ENCODE peak calls at places on chromosomes 2 and 18, in eight cellular contexts. One of them, this sample, is unnamed.

GRCh38 chr18:24071029-24071428 is 56.5 kb downstream of the TTC39C start:
- DNase-seq in A549: no peak
- DNase-seq in stimulated activated CD8-positive, alpha-beta memory T cell treated with anti-CD3 and anti-CD28 coated beads, Interleukin-12 subunit alpha, Interleukin-12 subunit beta, amount 100 ng/mL, for 4 hours: no peak
- DNase-seq in cardiac muscle cell: no peak
- DNase-seq in activated T-cell treated with anti-CD3 and anti-CD28 coated beads for 24 hours: no peak
- DNase-seq in SHP77: peak
- DNase-seq in adipocyte: no peak
- DNase-seq in NCI-H1048: no peak
- DNase-seq in this sample: no peak

GRCh38 chr2:14903709-14904374 is 271.3 kb downstream of the LRATD1 start:
- DNase-seq in A549: peak
- DNase-seq in activated T-cell treated with anti-CD3 and anti-CD28 coated beads for 24 hours: peak
- DNase-seq in NCI-H1048: peak
- DNase-seq in cardiac muscle cell: no peak
- DNase-seq in stimulated activated CD8-positive, alpha-beta memory T cell treated with anti-CD3 and anti-CD28 coated beads, Interleukin-12 subunit alpha, Interleukin-12 subunit beta, amount 100 ng/mL, for 4 hours: no peak
- DNase-seq in adipocyte: no peak
- DNase-seq in SHP77: peak
- DNase-seq in this sample: peak

GRCh38 chr18:78865056-78865598 is 114.5 kb upstream of the SALL3 start:
- DNase-seq in cardiac muscle cell: no peak
- DNase-seq in A549: no peak
- DNase-seq in SHP77: no peak
- DNase-seq in NCI-H1048: no peak
- DNase-seq in adipocyte: no peak
- DNase-seq in activated T-cell treated with anti-CD3 and anti-CD28 coated beads for 24 hours: no peak
- DNase-seq in stimulated activated CD8-positive, alpha-beta memory T cell treated with anti-CD3 and anti-CD28 coated beads, Interleukin-12 subunit alpha, Interleukin-12 subunit beta, amount 100 ng/mL, for 4 hours: no peak
- DNase-seq in this sample: no peak

GRCh38 chr2:156322103-156322671 is 10.3 kb downstream of the NR4A2 start:
- DNase-seq in cardiac muscle cell: no peak
- DNase-seq in SHP77: no peak
- DNase-seq in activated T-cell treated with anti-CD3 and anti-CD28 coated beads for 24 hours: no peak
- DNase-seq in A549: no peak
- DNase-seq in NCI-H1048: no peak
- DNase-seq in adipocyte: no peak
- DNase-seq in stimulated activated CD8-positive, alpha-beta memory T cell treated with anti-CD3 and anti-CD28 coated beads, Interleukin-12 subunit alpha, Interleukin-12 subunit beta, amount 100 ng/mL, for 4 hours: no peak
- DNase-seq in this sample: no peak

GRCh38 chr18:68244786-68245185 is 470.1 kb downstream of the TMX3 start:
- DNase-seq in A549: no peak
- DNase-seq in NCI-H1048: no peak
- DNase-seq in SHP77: no peak
- DNase-seq in stimulated activated CD8-positive, alpha-beta memory T cell treated with anti-CD3 and anti-CD28 coated beads, Interleukin-12 subunit alpha, Interleukin-12 subunit beta, amount 100 ng/mL, for 4 hours: no peak
- DNase-seq in cardiac muscle cell: peak
- DNase-seq in activated T-cell treated with anti-CD3 and anti-CD28 coated beads for 24 hours: no peak
- DNase-seq in adipocyte: peak
- DNase-seq in this sample: peak

GRCh38 chr2:71888741-71889445 is 258.8 kb downstream of the CYP26B1 start:
- DNase-seq in A549: no peak
- DNase-seq in activated T-cell treated with anti-CD3 and anti-CD28 coated beads for 24 hours: no peak
- DNase-seq in stimulated activated CD8-positive, alpha-beta memory T cell treated with anti-CD3 and anti-CD28 coated beads, Interleukin-12 subunit alpha, Interleukin-12 subunit beta, amount 100 ng/mL, for 4 hours: no peak
- DNase-seq in NCI-H1048: no peak
- DNase-seq in SHP77: no peak
- DNase-seq in cardiac muscle cell: no peak
- DNase-seq in adipocyte: no peak
- DNase-seq in this sample: peak

GRCh38 chr2:176565641-176566323 is 296.5 kb downstream of the MTX2 start:
- DNase-seq in SHP77: peak
- DNase-seq in adipocyte: no peak
- DNase-seq in activated T-cell treated with anti-CD3 and anti-CD28 coated beads for 24 hours: no peak
- DNase-seq in cardiac muscle cell: no peak
- DNase-seq in NCI-H1048: no peak
- DNase-seq in stimulated activated CD8-positive, alpha-beta memory T cell treated with anti-CD3 and anti-CD28 coated beads, Interleukin-12 subunit alpha, Interleukin-12 subunit beta, amount 100 ng/mL, for 4 hours: no peak
- DNase-seq in A549: no peak
- DNase-seq in this sample: peak

GRCh38 chr18:79309572-79310278 is 86.0 kb upstream of the NFATC1 start:
- DNase-seq in A549: no peak
- DNase-seq in activated T-cell treated with anti-CD3 and anti-CD28 coated beads for 24 hours: no peak
- DNase-seq in adipocyte: no peak
- DNase-seq in cardiac muscle cell: no peak
- DNase-seq in NCI-H1048: no peak
- DNase-seq in stimulated activated CD8-positive, alpha-beta memory T cell treated with anti-CD3 and anti-CD28 coated beads, Interleukin-12 subunit alpha, Interleukin-12 subunit beta, amount 100 ng/mL, for 4 hours: no peak
- DNase-seq in SHP77: no peak
- DNase-seq in this sample: no peak

GRCh38 chr18:46622999-46623398 is 34.0 kb downstream of the LOXHD1 start:
- DNase-seq in A549: peak
- DNase-seq in NCI-H1048: no peak
- DNase-seq in cardiac muscle cell: peak
- DNase-seq in SHP77: no peak
- DNase-seq in adipocyte: peak
- DNase-seq in stimulated activated CD8-positive, alpha-beta memory T cell treated with anti-CD3 and anti-CD28 coated beads, Interleukin-12 subunit alpha, Interleukin-12 subunit beta, amount 100 ng/mL, for 4 hours: no peak
- DNase-seq in activated T-cell treated with anti-CD3 and anti-CD28 coated beads for 24 hours: no peak
- DNase-seq in this sample: peak

GRCh38 chr2:99700482-99701398 is 210.9 kb upstream of the REV1 start:
- DNase-seq in A549: no peak
- DNase-seq in cardiac muscle cell: no peak
- DNase-seq in NCI-H1048: no peak
- DNase-seq in adipocyte: no peak
- DNase-seq in stimulated activated CD8-positive, alpha-beta memory T cell treated with anti-CD3 and anti-CD28 coated beads, Interleukin-12 subunit alpha, Interleukin-12 subunit beta, amount 100 ng/mL, for 4 hours: no peak
- DNase-seq in activated T-cell treated with anti-CD3 and anti-CD28 coated beads for 24 hours: no peak
- DNase-seq in SHP77: no peak
- DNase-seq in this sample: no peak

GRCh38 chr18:48195782-48196181 is 213.4 kb downstream of the ZBTB7C start:
- DNase-seq in cardiac muscle cell: no peak
- DNase-seq in SHP77: no peak
- DNase-seq in A549: no peak
- DNase-seq in stimulated activated CD8-positive, alpha-beta memory T cell treated with anti-CD3 and anti-CD28 coated beads, Interleukin-12 subunit alpha, Interleukin-12 subunit beta, amount 100 ng/mL, for 4 hours: no peak
- DNase-seq in activated T-cell treated with anti-CD3 and anti-CD28 coated beads for 24 hours: no peak
- DNase-seq in NCI-H1048: no peak
- DNase-seq in adipocyte: no peak
- DNase-seq in this sample: no peak

GRCh38 chr2:166563894-166564293 is 69.8 kb upstream of the SCN7A start:
- DNase-seq in adipocyte: no peak
- DNase-seq in SHP77: no peak
- DNase-seq in activated T-cell treated with anti-CD3 and anti-CD28 coated beads for 24 hours: no peak
- DNase-seq in NCI-H1048: no peak
- DNase-seq in A549: no peak
- DNase-seq in stimulated activated CD8-positive, alpha-beta memory T cell treated with anti-CD3 and anti-CD28 coated beads, Interleukin-12 subunit alpha, Interleukin-12 subunit beta, amount 100 ng/mL, for 4 hours: no peak
- DNase-seq in cardiac muscle cell: no peak
- DNase-seq in this sample: no peak

GRCh38 chr2:239407112-239407511 is 6.3 kb upstream of the HDAC4 start:
- DNase-seq in SHP77: no peak
- DNase-seq in NCI-H1048: no peak
- DNase-seq in A549: no peak
- DNase-seq in adipocyte: no peak
- DNase-seq in cardiac muscle cell: no peak
- DNase-seq in stimulated activated CD8-positive, alpha-beta memory T cell treated with anti-CD3 and anti-CD28 coated beads, Interleukin-12 subunit alpha, Interleukin-12 subunit beta, amount 100 ng/mL, for 4 hours: no peak
- DNase-seq in activated T-cell treated with anti-CD3 and anti-CD28 coated beads for 24 hours: no peak
- DNase-seq in this sample: no peak

GRCh38 chr2:16226942-16227664 is 286.8 kb downstream of the MYCN start:
- DNase-seq in stimulated activated CD8-positive, alpha-beta memory T cell treated with anti-CD3 and anti-CD28 coated beads, Interleukin-12 subunit alpha, Interleukin-12 subunit beta, amount 100 ng/mL, for 4 hours: no peak
- DNase-seq in NCI-H1048: peak
- DNase-seq in cardiac muscle cell: no peak
- DNase-seq in A549: no peak
- DNase-seq in adipocyte: no peak
- DNase-seq in SHP77: no peak
- DNase-seq in activated T-cell treated with anti-CD3 and anti-CD28 coated beads for 24 hours: no peak
- DNase-seq in this sample: no peak

GRCh38 chr2:28618221-28619141 is 122.6 kb downstream of the PLB1 start:
- DNase-seq in activated T-cell treated with anti-CD3 and anti-CD28 coated beads for 24 hours: no peak
- DNase-seq in SHP77: no peak
- DNase-seq in adipocyte: no peak
- DNase-seq in NCI-H1048: no peak
- DNase-seq in A549: no peak
- DNase-seq in cardiac muscle cell: no peak
- DNase-seq in stimulated activated CD8-positive, alpha-beta memory T cell treated with anti-CD3 and anti-CD28 coated beads, Interleukin-12 subunit alpha, Interleukin-12 subunit beta, amount 100 ng/mL, for 4 hours: no peak
- DNase-seq in this sample: peak

GRCh38 chr2:12304494-12305228 is 412.1 kb upstream of the TRIB2 start:
- DNase-seq in cardiac muscle cell: peak
- DNase-seq in activated T-cell treated with anti-CD3 and anti-CD28 coated beads for 24 hours: no peak
- DNase-seq in adipocyte: peak
- DNase-seq in stimulated activated CD8-positive, alpha-beta memory T cell treated with anti-CD3 and anti-CD28 coated beads, Interleukin-12 subunit alpha, Interleukin-12 subunit beta, amount 100 ng/mL, for 4 hours: no peak
- DNase-seq in NCI-H1048: no peak
- DNase-seq in A549: no peak
- DNase-seq in SHP77: no peak
- DNase-seq in this sample: no peak

GRCh38 chr18:2083691-2084090 is 487.6 kb downstream of the METTL4 start:
- DNase-seq in adipocyte: no peak
- DNase-seq in cardiac muscle cell: no peak
- DNase-seq in activated T-cell treated with anti-CD3 and anti-CD28 coated beads for 24 hours: no peak
- DNase-seq in A549: peak
- DNase-seq in stimulated activated CD8-positive, alpha-beta memory T cell treated with anti-CD3 and anti-CD28 coated beads, Interleukin-12 subunit alpha, Interleukin-12 subunit beta, amount 100 ng/mL, for 4 hours: no peak
- DNase-seq in NCI-H1048: no peak
- DNase-seq in SHP77: no peak
- DNase-seq in this sample: peak

GRCh38 chr2:54572262-54572635 is 116.1 kb downstream of the SPTBN1 start:
- DNase-seq in adipocyte: peak
- DNase-seq in A549: peak
- DNase-seq in stimulated activated CD8-positive, alpha-beta memory T cell treated with anti-CD3 and anti-CD28 coated beads, Interleukin-12 subunit alpha, Interleukin-12 subunit beta, amount 100 ng/mL, for 4 hours: no peak
- DNase-seq in cardiac muscle cell: peak
- DNase-seq in NCI-H1048: no peak
- DNase-seq in SHP77: no peak
- DNase-seq in activated T-cell treated with anti-CD3 and anti-CD28 coated beads for 24 hours: no peak
- DNase-seq in this sample: peak

GRCh38 chr2:167187910-167188595 is 299.8 kb downstream of the XIRP2 start:
- DNase-seq in A549: no peak
- DNase-seq in NCI-H1048: no peak
- DNase-seq in SHP77: no peak
- DNase-seq in activated T-cell treated with anti-CD3 and anti-CD28 coated beads for 24 hours: no peak
- DNase-seq in adipocyte: peak
- DNase-seq in stimulated activated CD8-positive, alpha-beta memory T cell treated with anti-CD3 and anti-CD28 coated beads, Interleukin-12 subunit alpha, Interleukin-12 subunit beta, amount 100 ng/mL, for 4 hours: no peak
- DNase-seq in cardiac muscle cell: no peak
- DNase-seq in this sample: no peak

This sample was measured in kidney tubule cell.